ENCODE peak calls at places on chromosome 21, in five cellular contexts. F is tibial nerve, E is body of pancreas, P is spleen, R is gastrocnemius medialis. Y is an unnamed sample.

GRCh38 chr21:36976882-36977651 is 10.6 kb upstream of the HLCS start:
- DNase-seq in F (peak; percentile 44), E (peak; percentile 69), P (no peak), R (no peak), Y (no peak)

GRCh38 chr21:30935889-30936168 is 54.4 kb upstream of the KRTAP11-1 start:
- DNase-seq in F (no peak), E (no peak), P (no peak), R (no peak), Y (no peak)

GRCh38 chr21:44456915-44457736 is 1.8 kb downstream of the LRRC3 start:
- DNase-seq in F (no peak), E (no peak), P (no peak), R (no peak), Y (no peak)

GRCh38 chr21:35981514-35982070 is 78.7 kb downstream of the SETD4 start:
- DNase-seq in F (no peak), E (no peak), P (no peak), R (no peak), Y (no peak)

GRCh38 chr21:44647222-44647552 is 973 bp downstream of the KRTAP10-11 start:
- DNase-seq in F (no peak), E (no peak), P (no peak), R (no peak), Y (peak; percentile 9)

GRCh38 chr21:40556442-40556968 is 290.5 kb downstream of the DSCAM start:
- DNase-seq in F (no peak), E (no peak), P (no peak), R (no peak), Y (no peak)

GRCh38 chr21:22421416-22422190 is 1423.4 kb downstream of the NCAM2 start:
- DNase-seq in F (no peak), E (no peak), P (no peak), R (no peak), Y (no peak)

GRCh38 chr21:29176721-29177120 is 46.3 kb downstream of the MAP3K7CL start:
- DNase-seq in F (no peak), E (no peak), P (no peak), R (no peak), Y (no peak)

GRCh38 chr21:33550772-33551660 is 8.2 kb downstream of the SON start:
- DNase-seq in F (no peak), E (no peak), P (peak; percentile 74), R (no peak), Y (no peak)

GRCh38 chr21:34592573-34592972 is 22.3 kb downstream of the RCAN1 start:
- DNase-seq in F (no peak), E (no peak), P (no peak), R (no peak), Y (no peak)

GRCh38 chr21:34593423-34593822 is 21.5 kb downstream of the RCAN1 start:
- DNase-seq in F (no peak), E (peak; percentile 62), P (no peak), R (no peak), Y (no peak)

GRCh38 chr21:34589511-34590282 is 25.2 kb downstream of the RCAN1 start:
- DNase-seq in F (no peak), E (peak; percentile 70), P (no peak), R (no peak), Y (no peak)

GRCh38 chr21:34593954-34594531 is 20.9 kb downstream of the RCAN1 start:
- DNase-seq in F (peak; percentile 38), E (no peak), P (no peak), R (no peak), Y (no peak)

GRCh38 chr21:34592120-34592561 is 22.8 kb downstream of the RCAN1 start:
- DNase-seq in F (no peak), E (peak; percentile 91), P (no peak), R (no peak), Y (no peak)
- TF ChIP-seq POLR2A in F (no peak), E (peak; percentile 61), P (no peak), R (no peak), Y (no peak)

GRCh38 chr21:15749868-15750174 is 20.0 kb downstream of the USP25 start:
- DNase-seq in F (no peak), E (no peak), P (no peak), R (no peak), Y (no peak)
- H3K4me3 ChIP-seq in F (no peak overlapping the region), E (no peak overlapping the region), P (no peak overlapping the region), R (no peak overlapping the region), Y (no peak overlapping the region)

DNA sequence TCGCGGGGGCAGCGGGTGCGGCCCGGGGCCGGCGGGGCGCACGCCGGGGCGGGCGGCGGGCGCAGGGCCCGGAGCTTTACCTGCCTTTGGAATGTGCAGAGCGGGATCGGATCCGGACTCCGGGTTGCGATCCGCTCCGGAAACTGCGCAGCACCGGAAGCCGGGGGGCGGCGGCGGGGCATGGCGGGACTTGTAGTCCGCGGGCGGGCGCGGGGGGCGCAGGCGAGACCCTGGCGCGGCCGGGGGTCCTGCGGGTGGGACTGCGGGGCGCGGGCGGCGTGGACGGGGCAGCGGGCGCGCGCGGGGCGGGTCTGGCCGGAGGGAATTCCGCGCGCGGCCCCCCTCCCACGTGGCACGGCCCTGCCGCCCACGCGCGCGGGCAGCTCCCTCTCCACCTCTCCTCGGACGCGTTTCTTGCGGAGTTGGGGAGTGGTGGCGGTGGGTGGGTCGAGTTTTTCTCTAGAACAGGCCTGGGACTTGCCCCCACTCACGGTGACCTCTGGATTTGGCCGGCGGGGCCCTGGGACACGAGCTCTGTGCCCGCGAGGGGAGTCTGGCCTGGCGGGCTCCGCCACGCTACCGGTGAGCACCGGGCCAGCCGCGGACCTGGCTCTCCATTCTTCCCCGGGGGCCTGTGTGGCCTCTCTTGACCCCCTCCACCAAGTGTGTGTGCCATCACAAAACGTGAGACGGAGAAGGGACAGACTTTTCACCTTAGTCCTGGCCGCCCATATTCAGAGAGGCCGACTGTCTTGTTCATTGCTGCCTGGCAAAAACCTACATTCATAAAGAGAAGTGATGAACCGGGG is at the start of gene PRDM15:
- DNase-seq in F (peak; percentile 76), E (peak; percentile 83), P (peak; percentile 94), R (peak; percentile 71), Y (peak; percentile 71)
- TF ChIP-seq POLR2A in F (peak; percentile 23), E (peak; percentile 24), P (no peak), R (no peak), Y (no peak)

GRCh38 chr21:45882641-45883040 is 98.9 kb upstream of the COL6A1 start:
- DNase-seq in F (no peak), E (no peak), P (peak; percentile 21), R (no peak), Y (no peak)
- H3K4me3 ChIP-seq in F (no peak overlapping the region), E (no peak overlapping the region), P (no peak overlapping the region), R (no peak overlapping the region), Y (no peak overlapping the region)

GRCh38 chr21:26834181-26834945 is 10.8 kb downstream of the ADAMTS1 start:
- DNase-seq in F (no peak), E (no peak), P (no peak), R (no peak), Y (no peak)
- TF ChIP-seq POLR2A in F (no peak), E (no peak), P (no peak), R (no peak), Y (no peak)

DNA sequence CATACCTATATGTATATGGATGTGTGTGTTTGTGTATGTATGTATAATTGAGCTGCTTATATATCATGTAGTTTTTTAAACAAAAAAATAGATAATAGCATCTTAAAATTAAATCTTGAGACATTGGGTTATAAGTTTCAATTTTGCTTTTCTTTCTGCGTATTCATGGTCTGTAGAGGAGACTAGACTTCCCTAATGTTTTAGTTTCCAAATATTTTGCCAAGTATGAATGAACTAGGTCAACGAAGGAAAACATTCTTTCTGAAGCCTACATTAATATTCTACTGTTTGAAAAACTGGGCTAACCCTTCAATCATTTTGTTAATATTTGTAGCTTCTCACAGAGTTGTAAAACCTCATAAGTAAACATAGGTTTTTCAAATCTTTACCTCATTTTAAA is 592.6 kb downstream of the USP25 start:
- DNase-seq in F (no peak), E (no peak), P (no peak), R (no peak), Y (no peak)
- H3K4me3 ChIP-seq in F (no peak overlapping the region), E (no peak overlapping the region), P (no peak overlapping the region), R (no peak overlapping the region), Y (no peak overlapping the region)